ENCODE peak calls at places on chromosomes 13 and 19, in six cellular contexts. I is KBM-7, E is NCI-H2171, C is NCI-H526, R is T-helper 17 cell, P is fibroblast of the aortic adventitia. K is an unnamed sample.

GRCh38 chr19:703651-704446 is 4.9 kb upstream of the PALM start:
- DNase-seq in I (peak), E (no peak), C (peak), R (peak), P (peak), K (peak)

GRCh38 chr13:40148103-40148502 is 492.6 kb downstream of the COG6 start:
- DNase-seq in I (no peak), E (no peak), C (no peak), R (no peak), P (no peak), K (no peak)

GRCh38 chr19:45774765-45775164 is 5.7 kb upstream of the SIX5 start:
- DNase-seq in I (no peak), E (no peak), C (no peak), R (no peak), P (no peak), K (no peak)

GRCh38 chr13:98203641-98204326 is 26.7 kb upstream of the RNF113B start:
- DNase-seq in I (no peak), E (no peak), C (no peak), R (no peak), P (peak), K (no peak)

GRCh38 chr13:102799544-102800144 is 725 bp downstream of the BIVM start:
- DNase-seq in I (no peak), E (no peak), C (no peak), R (peak), P (peak), K (peak)

GRCh38 chr13:33261426-33262068 is 24.0 kb downstream of the STARD13 start:
- DNase-seq in I (no peak), E (no peak), C (no peak), R (no peak), P (no peak), K (no peak)

GRCh38 chr13:100461309-100462035 is 127.1 kb downstream of the GGACT start:
- DNase-seq in I (no peak), E (no peak), C (peak), R (no peak), P (no peak), K (no peak)

GRCh38 chr13:73065665-73066350 is 7.0 kb downstream of the KLF5 start:
- DNase-seq in I (no peak), E (no peak), C (peak), R (no peak), P (no peak), K (no peak)

GRCh38 chr13:113758651-113759524 is at the start of gene TMEM255B:
- DNase-seq in I (peak), E (peak), C (peak), R (peak), P (peak), K (peak)

GRCh38 chr13:110726726-110727125 is 13.2 kb downstream of the ING1 start:
- DNase-seq in I (peak), E (no peak), C (no peak), R (no peak), P (no peak), K (no peak)

GRCh38 chr13:54301085-54301484 is 1272.5 kb downstream of the OLFM4 start:
- DNase-seq in I (no peak), E (no peak), C (no peak), R (no peak), P (no peak), K (no peak)

GRCh38 chr13:110519506-110519905 is 42.0 kb downstream of the RAB20 start:
- DNase-seq in I (no peak), E (no peak), C (no peak), R (no peak), P (no peak), K (no peak)

GRCh38 chr19:21482863-21483276 is 22.5 kb upstream of the ZNF429 start:
- DNase-seq in I (peak), E (no peak), C (peak), R (peak), P (peak), K (no peak)

GRCh38 chr13:38879278-38879677 is 111.4 kb downstream of the STOML3 start:
- DNase-seq in I (no peak), E (no peak), C (no peak), R (no peak), P (no peak), K (no peak)

GRCh38 chr19:13975870-13976269 is 23.6 kb downstream of the DCAF15 start:
- DNase-seq in I (no peak), E (no peak), C (no peak), R (no peak), P (no peak), K (no peak)

GRCh38 chr13:102018716-102019115 is 383.1 kb downstream of the FGF14 start:
- DNase-seq in I (no peak), E (no peak), C (no peak), R (no peak), P (no peak), K (no peak)

GRCh38 chr19:38977445-38978314 is 2.1 kb upstream of the FBXO17 start:
- DNase-seq in I (no peak), E (no peak), C (no peak), R (no peak), P (no peak), K (no peak)

GRCh38 chr19:41001243-41001971 is 10.3 kb downstream of the CYP2B6 start:
- DNase-seq in I (peak), E (no peak), C (no peak), R (no peak), P (no peak), K (no peak)

GRCh38 chr13:30776661-30777060 is 41.3 kb downstream of the ALOX5AP start:
- DNase-seq in I (no peak), E (no peak), C (no peak), R (no peak), P (no peak), K (no peak)

GRCh38 chr13:47897411-47898050 is 103.5 kb downstream of the SUCLA2 start:
- DNase-seq in I (no peak), E (no peak), C (no peak), R (no peak), P (peak), K (no peak)

GRCh38 chr19:996051-996838 is 4.0 kb upstream of the GRIN3B start:
- DNase-seq in I (peak), E (peak), C (no peak), R (peak), P (peak), K (no peak)

GRCh38 chr13:44747179-44747578 is 171.0 kb upstream of the TSC22D1 start:
- DNase-seq in I (no peak), E (no peak), C (no peak), R (no peak), P (no peak), K (no peak)

GRCh38 chr19:45870798-45871197 is 6.7 kb downstream of the FOXA3 start:
- DNase-seq in I (no peak), E (no peak), C (no peak), R (no peak), P (no peak), K (no peak)

GRCh38 chr19:48506138-48506733 is 5.4 kb downstream of the LMTK3 start:
- DNase-seq in I (peak), E (peak), C (no peak), R (no peak), P (peak), K (no peak)

GRCh38 chr13:75226092-75226491 is 255.9 kb downstream of the TBC1D4 start:
- DNase-seq in I (no peak), E (no peak), C (no peak), R (no peak), P (no peak), K (no peak)

GRCh38 chr19:31675187-31675913 is 326.1 kb upstream of the TSHZ3 start:
- DNase-seq in I (no peak), E (no peak), C (no peak), R (no peak), P (peak), K (no peak)

GRCh38 chr13:107266657-107267056 is 698.7 kb upstream of the ARGLU1 start:
- DNase-seq in I (no peak), E (no peak), C (no peak), R (no peak), P (peak), K (no peak)

GRCh38 chr13:60372141-60372540 is 24.9 kb upstream of the TDRD3 start:
- DNase-seq in I (no peak), E (no peak), C (no peak), R (no peak), P (no peak), K (no peak)

GRCh38 chr13:24076124-24076523 is 84.4 kb upstream of the SPATA13 start:
- DNase-seq in I (no peak), E (no peak), C (no peak), R (no peak), P (no peak), K (peak)

GRCh38 chr13:48334534-48335127 is 31.1 kb downstream of the RB1 start:
- DNase-seq in I (peak), E (no peak), C (peak), R (no peak), P (peak), K (no peak)

GRCh38 chr13:56351041-56351440 is 789.7 kb upstream of the PRR20A start:
- DNase-seq in I (no peak), E (no peak), C (peak), R (no peak), P (no peak), K (no peak)

GRCh38 chr13:84873951-84874350 is 925.3 kb downstream of the SLITRK6 start:
- DNase-seq in I (no peak), E (no peak), C (no peak), R (no peak), P (no peak), K (no peak)

GRCh38 chr13:30933334-30933681 is 852 bp downstream of the TEX26 start:
- DNase-seq in I (no peak), E (no peak), C (no peak), R (no peak), P (no peak), K (no peak)

GRCh38 chr19:10315335-10316214 is at the start of gene FDX2:
- DNase-seq in I (peak), E (peak), C (peak), R (peak), P (peak), K (peak)

GRCh38 chr19:17431417-17431816 is 11.6 kb downstream of the MVB12A start:
- DNase-seq in I (no peak), E (no peak), C (no peak), R (no peak), P (no peak), K (no peak)

GRCh38 chr19:3443840-3444694 is 36.3 kb downstream of the SMIM24 start:
- DNase-seq in I (peak), E (no peak), C (no peak), R (no peak), P (no peak), K (no peak)